ENCODE peak calls at places on chromosomes 11 and 22, in five cellular contexts. D is iPS-NIHi11; T is A172; Z is CD8-positive, alpha-beta memory T cell; H is cortex of kidney. O is an unnamed sample.

GRCh38 chr11:112770017-112770416 is 191.2 kb upstream of the NCAM1 start:
- DNase-seq in D (no peak), Z (no peak), T (no peak), H (no peak), O (no peak)

GRCh38 chr22:28029201-28029948 is 110.3 kb upstream of the PITPNB start:
- DNase-seq in T (peak), H (no peak), Z (no peak), D (peak), O (no peak)

GRCh38 chr22:28018461-28018927 is 99.4 kb upstream of the PITPNB start:
- DNase-seq in D (no peak), Z (no peak), T (no peak), H (no peak), O (no peak)

GRCh38 chr22:44277404-44278135 is 35.2 kb downstream of the SHISAL1 start:
- DNase-seq in Z (no peak), H (no peak), D (no peak), T (no peak), O (no peak)

GRCh38 chr11:17985517-17985916 is 27.3 kb downstream of the SERGEF start:
- DNase-seq in H (no peak), T (peak), Z (no peak), D (peak), O (no peak)

GRCh38 chr11:19743622-19744021 is 31.0 kb downstream of the NAV2 start:
- DNase-seq in D (no peak), T (no peak), Z (no peak), H (no peak), O (no peak)

GRCh38 chr11:57937431-57937830 is 86.2 kb upstream of the OR9Q1 start:
- DNase-seq in T (no peak), Z (no peak), D (no peak), H (no peak), O (no peak)

GRCh38 chr11:6480299-6480914 is 724 bp downstream of the ARFIP2 start:
- DNase-seq in D (no peak), T (no peak), Z (no peak), H (no peak), O (no peak)

GRCh38 chr11:44467413-44467812 is 98.0 kb upstream of the CD82 start:
- DNase-seq in H (no peak), Z (no peak), T (no peak), D (peak), O (no peak)

GRCh38 chr22:44129614-44129976 is 51.1 kb upstream of the PARVG start:
- DNase-seq in D (no peak), H (no peak), Z (no peak), T (peak), O (no peak)

GRCh38 chr11:11389238-11389637 is 36.2 kb upstream of the CSNK2A3 start:
- DNase-seq in T (no peak), Z (no peak), D (no peak), H (no peak), O (no peak)

GRCh38 chr11:126808851-126809250 is 191.7 kb downstream of the KIRREL3 start:
- DNase-seq in H (no peak), D (no peak), T (no peak), Z (no peak), O (no peak)

GRCh38 chr22:39237276-39238123 is 7.3 kb downstream of the PDGFB start:
- DNase-seq in T (no peak), D (no peak), H (no peak), Z (no peak), O (no peak)

GRCh38 chr22:25064894-25065560 is 112.5 kb downstream of the KIAA1671 start:
- DNase-seq in Z (no peak), D (no peak), T (peak), H (no peak), O (no peak)

GRCh38 chr11:587978-588380 is 11.7 kb downstream of the PHRF1 start:
- DNase-seq in D (no peak), H (no peak), T (peak), Z (peak), O (peak)